ENCODE peak calls at places on chromosomes 13 and 19, in four cellular contexts. S is caudate nucleus, E is LNCaP clone FGC, Q is fibroblast of gingiva. R is an unnamed sample.

GRCh38 chr13:40333238-40333637 is 333.2 kb downstream of the FOXO1 start:
- DNase-seq in S (no peak), E (no peak), Q (no peak), R (no peak)

GRCh38 chr13:95948646-95949045 is 104.6 kb downstream of the UGGT2 start:
- DNase-seq in S (no peak), E (no peak), Q (no peak), R (peak; percentile 54)

GRCh38 chr13:44758595-44759221 is 182.6 kb upstream of the TSC22D1 start:
- DNase-seq in S (no peak), E (no peak), Q (peak; percentile 47), R (peak; percentile 81)

GRCh38 chr13:27403252-27403678 is 21.2 kb upstream of the GTF3A start:
- DNase-seq in S (no peak), E (no peak), Q (peak; percentile 77), R (peak; percentile 28)

GRCh38 chr13:28161370-28161769 is 23.0 kb downstream of the PAN3 start:
- DNase-seq in S (no peak), E (no peak), Q (no peak), R (peak; percentile 12)

GRCh38 chr13:113548171-113548641 is 36.3 kb upstream of the TFDP1 start:
- DNase-seq in S (no peak), E (no peak), Q (peak; percentile 56), R (no peak)

GRCh38 chr19:13823256-13823655 is 28.0 kb downstream of the ZSWIM4 start:
- DNase-seq in S (no peak), E (no peak), Q (no peak), R (no peak)

GRCh38 chr13:43424386-43424785 is 362.4 kb downstream of the ENOX1 start:
- DNase-seq in S (no peak), E (no peak), Q (no peak), R (no peak)

GRCh38 chr13:24625870-24626419 is 54.3 kb upstream of the ATP12A start:
- DNase-seq in S (no peak), E (no peak), Q (no peak), R (no peak)

GRCh38 chr13:30388401-30389283 is 33.7 kb upstream of the UBE2L5 start:
- DNase-seq in S (no peak), E (no peak), Q (peak; percentile 75), R (no peak)

GRCh38 chr13:90717451-90717936 is 630.0 kb upstream of the MIR17HG start:
- DNase-seq in S (no peak), E (no peak), Q (peak; percentile 46), R (peak; percentile 40)

GRCh38 chr19:7550987-7551761 is 15.7 kb downstream of the PNPLA6 start:
- DNase-seq in S (peak; percentile 75), E (peak; percentile 17), Q (peak; percentile 19), R (no peak)

GRCh38 chr19:18847516-18848463 is 16.0 kb downstream of the UPF1 start:
- DNase-seq in S (no peak), E (no peak), Q (peak; percentile 97), R (peak; percentile 96)

GRCh38 chr19:4776436-4777205 is 14.9 kb upstream of the FEM1A start:
- DNase-seq in S (no peak), E (no peak), Q (no peak), R (no peak)

GRCh38 chr19:12647490-12648071 is 19.0 kb downstream of the MAN2B1 start:
- DNase-seq in S (peak; percentile 35), E (no peak), Q (no peak), R (peak; percentile 74)

GRCh38 chr19:12721656-12722565 is 1.8 kb downstream of the TNPO2 start:
- DNase-seq in S (peak; percentile 64), E (no peak), Q (peak; percentile 74), R (peak; percentile 87)

GRCh38 chr13:74064805-74065204 is 69.4 kb downstream of the KLF12 start:
- DNase-seq in S (no peak), E (no peak), Q (no peak), R (no peak)

GRCh38 chr19:14318873-14319272 is 62.4 kb upstream of the ADGRE5 start:
- DNase-seq in S (no peak), E (no peak), Q (no peak), R (no peak)

R was measured in foreskin fibroblast.